ENCODE peak calls at places on chromosomes 1 and 21, in ten cellular contexts. M is A549, F is K562, G is HCT116, W is HepG2, T is heart left ventricle, Y is gastrocnemius medialis, P is body of pancreas, S is right lobe of liver, H is upper lobe of left lung. D is an unnamed sample. For H3K4me1, the result is how much of the 10 kb centered on the place peaks cover.

GRCh38 chr21:40936771-40937261 is 89.9 kb upstream of the DSCAM start:
- ATAC-seq in M (no peak), F (no peak), G (no peak), W (no peak), T (no peak), Y (no peak), P (peak), S (no peak), H (no peak), D (no peak)

GRCh38 chr1:224637936-224638335 is 21.8 kb downstream of the CNIH3 start:
- ATAC-seq in M (no peak), F (no peak), G (no peak), W (no peak), T (no peak), Y (no peak), P (no peak), S (no peak), H (no peak), D (no peak)

GRCh38 chr1:209405183-209405823 is 178.2 kb upstream of the CAMK1G start:
- ATAC-seq in M (no peak), F (no peak), G (no peak), W (no peak), T (no peak), Y (no peak), P (no peak), S (no peak), H (no peak), D (no peak)

GRCh38 chr1:229410370-229410691 is 23.6 kb downstream of the ACTA1 start:
- ATAC-seq in M (no peak), F (no peak), G (no peak), W (peak), T (no peak), Y (no peak), P (no peak), S (no peak), H (no peak), D (no peak)

GRCh38 chr21:33350676-33351075 is 25.9 kb downstream of the IFNAR1 start:
- ATAC-seq in M (no peak), F (no peak), G (no peak), W (no peak), T (no peak), Y (no peak), P (no peak), S (no peak), H (no peak), D (no peak)

GRCh38 chr21:42475526-42476492 is 20.2 kb downstream of the RSPH1 start:
- ATAC-seq in M (no peak), F (no peak), G (no peak), W (no peak), T (no peak), Y (no peak), P (no peak), S (no peak), H (no peak), D (no peak)

GRCh38 chr1:25620211-25620610 is 3.6 kb downstream of the MAN1C1 start:
- ATAC-seq in M (no peak), F (no peak), G (no peak), W (no peak), T (no peak), Y (no peak), P (no peak), S (no peak), H (no peak), D (no peak)

GRCh38 chr1:27637052-27637451 is 2.1 kb upstream of the FGR start:
- ATAC-seq in M (no peak), F (no peak), G (no peak), W (no peak), T (no peak), Y (no peak), P (no peak), S (no peak), H (no peak), D (no peak)

GRCh38 chr1:12138196-12139183 is 28.3 kb upstream of the TNFRSF1B start:
- ATAC-seq in M (no peak), F (no peak), G (no peak), W (no peak), T (no peak), Y (no peak), P (no peak), S (no peak), H (no peak), D (no peak)

GRCh38 chr1:4416189-4416588 is 238.2 kb upstream of the AJAP1 start:
- ATAC-seq in M (no peak), F (no peak), G (no peak), W (no peak), T (peak), Y (no peak), P (no peak), S (no peak), H (no peak), D (no peak)

GRCh38 chr1:26344147-26344920 is 9.6 kb downstream of the CRYBG2 start:
- ATAC-seq in M (peak), F (peak), G (peak), W (peak), T (no peak), Y (no peak), P (no peak), S (no peak), H (peak), D (no peak)

GRCh38 chr1:66013371-66013770 is 220.7 kb downstream of the PDE4B start:
- ATAC-seq in M (no peak), F (no peak), G (no peak), W (no peak), T (no peak), Y (no peak), P (no peak), S (no peak), H (no peak), D (no peak)

GRCh38 chr1:91553196-91553595 is 52.5 kb downstream of the CDC7 start:
- ATAC-seq in M (no peak), F (no peak), G (no peak), W (no peak), T (no peak), Y (peak), P (peak), S (peak), H (no peak), D (peak)

GRCh38 chr1:94379615-94380014 is 38.6 kb upstream of the ABCD3 start:
- ATAC-seq in M (no peak), F (no peak), G (no peak), W (peak), T (peak), Y (no peak), P (no peak), S (peak), H (no peak), D (no peak)

GRCh38 chr1:12039141-12039525 is 19.8 kb downstream of the MIIP start:
- ATAC-seq in M (no peak), F (no peak), G (no peak), W (no peak), T (no peak), Y (no peak), P (no peak), S (no peak), H (no peak), D (no peak)

GRCh38 chr1:232655041-232655745 is 25.3 kb upstream of the SIPA1L2 start:
- ATAC-seq in M (no peak), F (no peak), G (no peak), W (no peak), T (no peak), Y (no peak), P (no peak), S (no peak), H (no peak), D (no peak)

GRCh38 chr1:58497499-58497898 is 49.0 kb downstream of the OMA1 start:
- ATAC-seq in M (no peak), F (no peak), G (no peak), W (no peak), T (no peak), Y (no peak), P (no peak), S (no peak), H (no peak), D (no peak)

GRCh38 chr1:191977874-191978273 is 180.4 kb upstream of the RGS18 start:
- ATAC-seq in M (no peak), F (no peak), G (no peak), W (no peak), T (no peak), Y (no peak), P (no peak), S (no peak), H (no peak), D (no peak)

GRCh38 chr1:32333251-32333963 is 2.6 kb downstream of the MARCKSL1 start:
- ATAC-seq in M (no peak), F (no peak), G (no peak), W (no peak), T (no peak), Y (no peak), P (no peak), S (no peak), H (no peak), D (no peak)

GRCh38 chr1:32331549-32331948 is 4.5 kb downstream of the MARCKSL1 start:
- ATAC-seq in M (no peak), F (no peak), G (no peak), W (no peak), T (no peak), Y (no peak), P (no peak), S (no peak), H (no peak), D (no peak)

GRCh38 chr1:32330558-32331127 is 5.4 kb downstream of the MARCKSL1 start:
- ATAC-seq in M (no peak), F (no peak), G (no peak), W (no peak), T (no peak), Y (no peak), P (no peak), S (no peak), H (no peak), D (no peak)

GRCh38 chr1:32334274-32334861 is 1.7 kb downstream of the MARCKSL1 start:
- ATAC-seq in M (no peak), F (peak), G (no peak), W (peak), T (no peak), Y (no peak), P (no peak), S (no peak), H (no peak), D (no peak)

GRCh38 chr1:32332290-32333079 is 3.5 kb downstream of the MARCKSL1 start:
- ATAC-seq in M (no peak), F (peak), G (no peak), W (no peak), T (no peak), Y (no peak), P (no peak), S (no peak), H (no peak), D (no peak)
- TF ChIP-seq POLR2A in M (no peak), F (peak), G (no peak), W (peak), T (no peak), Y (no peak), P (no peak), S (no peak), H (no peak), D (no peak)

DNA sequence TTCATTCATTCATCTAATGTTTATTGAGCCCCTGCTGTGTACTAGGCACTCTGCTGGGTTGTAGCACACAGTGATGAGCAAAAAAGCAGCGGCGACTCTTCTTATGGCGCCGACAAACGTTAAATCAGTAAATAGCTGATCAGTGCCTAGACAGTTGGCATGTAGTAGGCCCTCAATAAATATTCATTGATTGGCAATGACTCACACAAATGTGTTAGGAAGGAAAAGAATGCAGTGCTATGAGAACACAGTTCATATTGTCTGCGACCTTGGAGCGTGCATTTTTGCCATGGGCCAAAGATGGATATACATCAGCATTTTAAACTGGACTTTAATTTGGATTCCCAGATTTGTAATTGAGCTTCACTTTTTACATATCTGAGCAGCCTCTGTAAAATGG is 52.0 kb downstream of the PRDM2 start:
- ATAC-seq in M (no peak), F (no peak), G (no peak), W (no peak), T (no peak), Y (no peak), P (no peak), S (no peak), H (no peak), D (no peak)
- H3K4me1 ChIP-seq in M (under half), F (under half), G (under half), W (under half), T (half or more), Y (half or more), P (half or more), S (under half), H (half or more), D (under half)

GRCh38 chr1:172107261-172107820 is 266.0 kb downstream of the DNM3 start:
- ATAC-seq in M (no peak), F (no peak), G (no peak), W (no peak), T (no peak), Y (no peak), P (no peak), S (no peak), H (no peak), D (no peak)
- H3K27ac ChIP-seq in M (no peak), F (no peak), G (no peak), W (no peak), T (no peak), Y (no peak), P (no peak), S (no peak), H (no peak), D (no peak)

GRCh38 chr1:36150296-36151132 is 1.2 kb upstream of the TRAPPC3 start:
- ATAC-seq in M (peak), F (peak), G (peak), W (peak), T (peak), Y (peak), P (peak), S (peak), H (peak), D (peak)
- TF ChIP-seq POLR2A in M (peak), F (peak), G (peak), W (no peak), T (peak), Y (peak), P (peak), S (peak), H (peak), D (no peak)

DNA sequence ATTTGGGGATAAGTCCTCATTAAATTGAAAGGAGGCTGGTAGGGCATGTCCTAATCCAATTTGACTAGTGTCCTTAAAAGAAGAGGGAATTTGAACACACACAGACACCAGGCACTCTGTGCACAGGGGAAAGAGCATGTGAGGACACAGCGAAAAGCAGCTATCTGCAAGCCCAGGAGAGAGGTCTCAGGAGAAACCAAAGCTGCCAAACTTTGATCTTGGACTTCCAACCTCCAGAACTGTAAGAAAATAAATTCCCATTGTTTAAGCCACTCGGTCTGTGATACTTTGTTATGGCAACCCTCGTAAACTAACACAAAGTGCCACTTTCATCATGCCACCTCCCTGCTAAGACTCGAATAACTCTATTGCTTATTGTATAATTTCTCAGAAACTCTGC is 13.8 kb downstream of the PLA2G4A start:
- ATAC-seq in M (no peak), F (no peak), G (no peak), W (no peak), T (no peak), Y (no peak), P (no peak), S (no peak), H (no peak), D (no peak)
- H3K4me1 ChIP-seq in M (half or more), F (under half), G (under half), W (under half), T (under half), Y (under half), P (under half), S (under half), H (under half), D (under half)

GRCh38 chr1:33338495-33339211 is 17.8 kb upstream of the A3GALT2 start:
- ATAC-seq in M (no peak), F (peak), G (no peak), W (no peak), T (peak), Y (peak), P (peak), S (peak), H (peak), D (peak)
- H3K27ac ChIP-seq in M (peak), F (peak), G (peak), W (peak), T (peak), Y (peak), P (peak), S (peak), H (peak), D (peak)